ENCODE peak calls at places on chromosome 11, in five cellular contexts. I, J, Q, F and P are unnamed samples.

GRCh38 chr11:16511109-16511806 is 154.9 kb upstream of the SOX6 start:
- DNase-seq in I (no peak), J (no peak), Q (peak), F (peak), P (peak)

GRCh38 chr11:44112083-44112865 is 16.8 kb downstream of the EXT2 start:
- DNase-seq in I (peak), J (peak), Q (peak), F (peak), P (peak)

GRCh38 chr11:112265659-112266409 is 5.2 kb upstream of the PLET1 start:
- DNase-seq in I (peak), J (no peak), Q (no peak), F (no peak), P (peak)

GRCh38 chr11:5691963-5692358 is 2.4 kb downstream of the TRIM22 start:
- DNase-seq in I (no peak), J (no peak), Q (no peak), F (no peak), P (no peak)

GRCh38 chr11:19380375-19380774 is 139.6 kb upstream of the E2F8 start:
- DNase-seq in I (peak), J (no peak), Q (peak), F (peak), P (peak)

GRCh38 chr11:120063686-120064340 is 74.1 kb downstream of the TRIM29 start:
- DNase-seq in I (no peak), J (no peak), Q (no peak), F (no peak), P (no peak)

GRCh38 chr11:26584818-26585217 is 12.8 kb upstream of the MUC15 start:
- DNase-seq in I (no peak), J (no peak), Q (no peak), F (no peak), P (peak)

GRCh38 chr11:130772266-130773227 is 143.7 kb downstream of the SNX19 start:
- DNase-seq in I (peak), J (no peak), Q (peak), F (peak), P (peak)

GRCh38 chr11:132093861-132094260 is 723.4 kb downstream of the NTM start:
- DNase-seq in I (no peak), J (no peak), Q (no peak), F (no peak), P (no peak)

GRCh38 chr11:4839851-4840549 is 9.0 kb downstream of the OR51S1 start:
- DNase-seq in I (no peak), J (no peak), Q (no peak), F (no peak), P (no peak)

GRCh38 chr11:44221992-44222391 is 87.9 kb downstream of the ALX4 start:
- DNase-seq in I (peak), J (no peak), Q (no peak), F (no peak), P (no peak)

GRCh38 chr11:1750481-1750839 is at the start of gene IFITM10:
- DNase-seq in I (no peak), J (peak), Q (no peak), F (no peak), P (peak)

GRCh38 chr11:78354741-78355705 is 62.6 kb downstream of the GAB2 start:
- DNase-seq in I (peak), J (no peak), Q (no peak), F (peak), P (no peak)

GRCh38 chr11:82903843-82904586 is 2.5 kb downstream of the DDIAS start:
- DNase-seq in I (no peak), J (no peak), Q (no peak), F (no peak), P (peak)

GRCh38 chr11:71977743-71978418 is 20.8 kb upstream of the IL18BP start:
- DNase-seq in I (peak), J (no peak), Q (peak), F (peak), P (peak)

GRCh38 chr11:33531743-33532181 is 168.9 kb downstream of the C11orf91 start:
- DNase-seq in I (peak), J (no peak), Q (peak), F (peak), P (no peak)

GRCh38 chr11:2583605-2583958 is 116.2 kb downstream of the KCNQ1OT1 start:
- DNase-seq in I (no peak), J (no peak), Q (no peak), F (no peak), P (no peak)

GRCh38 chr11:9003573-9004309 is at the start of gene NRIP3:
- DNase-seq in I (peak), J (peak), Q (peak), F (peak), P (peak)

DNA sequence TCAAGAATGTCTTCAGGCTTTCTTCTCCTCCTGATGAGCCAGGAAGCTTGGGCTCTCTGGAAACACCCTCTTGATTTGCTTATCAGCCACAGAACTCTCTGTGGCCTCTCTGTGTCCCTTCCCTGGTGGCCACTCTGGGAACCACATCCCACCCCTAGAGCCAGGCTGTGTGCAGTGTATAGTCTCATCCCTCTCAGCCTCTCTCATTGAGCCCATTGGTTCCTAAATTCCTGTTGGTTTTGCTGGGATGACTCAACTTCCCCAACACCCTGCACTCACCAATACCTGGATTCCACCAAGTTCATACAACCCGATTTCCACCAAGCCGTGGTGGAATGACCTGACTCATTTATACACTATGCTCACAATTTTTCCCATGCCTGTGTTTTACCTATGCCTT is 5.2 kb downstream of the IRAG1 start:
- DNase-seq in I (no peak), J (no peak), Q (no peak), F (peak), P (peak)
- TF ChIP-seq CTCF in I (peak), J (no peak), Q (peak), F (peak), P (peak)

DNA sequence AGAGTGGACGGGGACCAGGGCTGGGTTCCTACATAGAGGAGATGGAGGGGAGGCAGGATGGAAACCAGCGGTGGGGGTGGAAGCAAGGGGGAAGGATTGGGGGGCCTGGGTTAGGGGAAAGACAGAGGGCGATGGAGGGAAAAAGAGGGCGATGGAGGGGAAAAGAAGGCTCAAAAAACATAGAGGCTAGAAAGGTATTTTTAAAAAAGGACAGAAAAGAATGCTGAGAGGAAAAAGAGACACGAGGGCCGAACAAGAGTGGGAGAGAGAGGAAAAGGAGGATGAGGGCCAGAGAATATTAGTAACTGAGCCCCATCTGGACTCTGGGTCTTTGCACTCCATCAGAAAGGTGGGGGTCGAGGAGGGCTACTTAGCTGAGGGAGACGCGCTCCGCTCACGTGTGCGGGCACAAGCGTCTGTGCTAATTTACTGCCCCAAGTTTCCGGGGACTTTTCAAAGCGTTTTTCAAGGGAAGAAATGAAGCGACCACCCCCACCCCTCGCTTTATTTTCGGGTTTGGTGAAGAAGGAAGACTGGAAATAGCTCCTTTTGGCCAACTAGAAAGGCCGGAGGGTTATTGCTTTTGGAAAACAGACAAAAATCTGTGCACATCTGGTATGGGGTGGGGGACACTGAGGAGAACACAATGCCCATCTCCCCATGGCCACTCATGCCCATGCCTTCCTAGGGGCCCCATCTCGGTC is 14.4 kb downstream of the PAX6 start:
- DNase-seq in I (no peak), J (no peak), Q (no peak), F (no peak), P (no peak)
- H3K4me3 ChIP-seq in I (no peak), J (no peak), Q (no peak), F (no peak), P (no peak)

GRCh38 chr11:61833926-61834277 is 5.8 kb downstream of the FADS2 start:
- DNase-seq in I (no peak), J (no peak), Q (peak), F (no peak), P (no peak)
- TF ChIP-seq CTCF in I (no peak), J (no peak), Q (no peak), F (no peak), P (no peak)

GRCh38 chr11:134120921-134121526 is 52.2 kb downstream of the JAM3 start:
- DNase-seq in I (peak), J (no peak), Q (peak), F (no peak), P (no peak)
- H3K4me3 ChIP-seq in I (peak), J (peak), Q (peak), F (no peak), P (no peak)

DNA sequence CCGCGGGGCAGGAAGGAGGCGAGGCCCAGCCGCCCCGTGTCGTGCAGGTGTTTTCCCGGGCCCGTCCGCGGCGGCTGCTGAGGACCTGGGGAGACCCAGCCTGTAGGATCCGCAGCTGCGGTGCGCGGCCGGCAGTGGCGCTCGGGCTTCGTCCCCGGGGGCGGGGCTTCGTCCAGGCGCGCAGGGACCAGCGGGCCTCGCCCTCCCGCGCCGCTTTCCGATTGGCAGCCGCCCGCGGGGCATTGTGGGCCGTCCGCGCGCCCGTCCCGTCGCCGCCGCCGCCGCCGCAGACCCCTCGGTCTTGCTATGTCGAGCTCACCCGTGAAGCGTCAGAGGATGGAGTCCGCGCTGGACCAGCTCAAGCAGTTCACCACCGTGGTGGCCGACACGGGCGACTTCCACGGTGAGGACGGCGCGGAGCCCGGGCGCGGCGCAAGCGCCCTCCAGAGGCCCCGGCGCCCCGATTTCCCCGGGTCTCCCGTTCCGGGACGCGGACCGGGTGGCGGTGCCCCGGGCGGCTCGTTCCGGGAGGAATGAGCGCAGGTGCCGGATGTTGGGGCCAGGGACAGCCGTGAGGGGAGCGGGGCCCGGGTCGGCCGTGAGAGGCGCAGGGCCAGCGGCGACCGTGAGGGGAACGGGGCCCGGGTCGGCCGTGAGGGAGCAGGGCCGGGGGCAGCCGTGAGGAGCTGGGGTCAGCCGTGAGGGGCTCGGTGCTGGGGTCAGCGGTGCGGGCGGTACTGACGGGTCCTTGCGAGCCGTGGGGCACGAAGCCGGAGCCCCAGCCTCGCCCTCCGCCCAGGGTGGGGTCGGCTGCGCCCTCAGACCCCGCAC is at the start of gene TALDO1:
- DNase-seq in I (peak), J (peak), Q (peak), F (peak), P (peak)
- TF ChIP-seq CTCF in I (no peak), J (peak), Q (no peak), F (peak), P (no peak)

GRCh38 chr11:103898065-103898464 is 138.4 kb upstream of the DDI1 start:
- DNase-seq in I (no peak), J (no peak), Q (no peak), F (no peak), P (peak)
- H3K4me3 ChIP-seq in I (no peak), J (no peak), Q (no peak), F (no peak), P (no peak)

GRCh38 chr11:105220175-105220574 is 80.6 kb upstream of the CARD18 start:
- DNase-seq in I (no peak), J (no peak), Q (peak), F (no peak), P (no peak)

GRCh38 chr11:105224859-105225258 is 85.3 kb upstream of the CARD18 start:
- DNase-seq in I (no peak), J (no peak), Q (no peak), F (no peak), P (peak)

GRCh38 chr11:105215528-105215927 is 76.0 kb upstream of the CARD18 start:
- DNase-seq in I (no peak), J (no peak), Q (no peak), F (no peak), P (peak)

GRCh38 chr11:105219670-105220069 is 80.1 kb upstream of the CARD18 start:
- DNase-seq in I (no peak), J (no peak), Q (no peak), F (no peak), P (no peak)

DNA sequence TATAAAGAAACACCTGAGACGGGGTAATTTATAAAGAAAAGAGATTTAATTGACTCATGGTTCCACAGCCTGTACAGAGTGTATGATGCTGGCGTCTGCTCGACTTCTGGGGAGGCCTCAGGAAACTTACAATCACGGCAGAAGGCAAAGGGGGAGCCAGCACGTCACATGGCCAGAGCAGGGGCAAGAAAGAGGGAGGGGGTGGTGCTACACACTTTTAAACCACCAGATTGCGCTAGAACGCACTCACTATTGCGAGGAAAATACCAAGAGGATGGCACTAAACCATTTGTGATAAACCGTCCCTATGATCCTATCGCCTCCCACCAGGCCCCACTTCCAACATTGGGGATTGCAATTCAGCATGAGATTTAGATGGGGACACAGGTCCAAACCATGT is 79.7 kb upstream of the CARD18 start:
- DNase-seq in I (no peak), J (no peak), Q (no peak), F (no peak), P (no peak)
- TF ChIP-seq CTCF in I (no peak), J (no peak), Q (no peak), F (no peak), P (no peak)